ENCODE peak calls at places on chromosomes 6 and 20, in six cellular contexts. A is right lobe of liver, F is IMR-90, Y is GM12891, U is transverse colon, M is adrenal gland. Z is an unnamed sample.

GRCh38 chr6:57198926-57199636 is 23.0 kb downstream of the RAB23 start:
- DNase-seq in A (no peak), F (peak), Y (no peak), U (peak), M (no peak), Z (no peak)

GRCh38 chr6:27209659-27210269 is 37.7 kb upstream of the PRSS16 start:
- DNase-seq in A (no peak), F (peak), Y (no peak), U (no peak), M (no peak), Z (peak)

GRCh38 chr20:52217689-52218395 is 26.3 kb upstream of the ZFP64 start:
- DNase-seq in A (no peak), F (no peak), Y (no peak), U (no peak), M (no peak), Z (no peak)

GRCh38 chr20:38723069-38723981 is 961 bp upstream of the SLC32A1 start:
- DNase-seq in A (no peak), F (no peak), Y (peak), U (no peak), M (no peak), Z (no peak)

GRCh38 chr20:21100590-21101452 is 5.3 kb downstream of the LINC00237 start:
- DNase-seq in A (no peak), F (peak), Y (no peak), U (no peak), M (no peak), Z (peak)

GRCh38 chr6:131470549-131470948 is 102.5 kb upstream of the ARG1 start:
- DNase-seq in A (no peak), F (no peak), Y (no peak), U (no peak), M (no peak), Z (no peak)

GRCh38 chr20:31517373-31517772 is 3.1 kb downstream of the HM13 start:
- DNase-seq in A (peak), F (peak), Y (no peak), U (peak), M (peak), Z (peak)

GRCh38 chr20:25867776-25868649 is 171.4 kb upstream of the ZNF337 start:
- DNase-seq in A (peak), F (peak), Y (no peak), U (peak), M (peak), Z (peak)

GRCh38 chr20:19944772-19945459 is 72.2 kb upstream of the NAA20 start:
- DNase-seq in A (no peak), F (peak), Y (no peak), U (no peak), M (no peak), Z (no peak)

GRCh38 chr20:21395666-21396044 is 1.7 kb downstream of the NKX2-4 start:
- DNase-seq in A (no peak), F (no peak), Y (no peak), U (no peak), M (no peak), Z (peak)

GRCh38 chr6:137661601-137662000 is 167.4 kb upstream of the OLIG3 start:
- DNase-seq in A (no peak), F (peak), Y (no peak), U (no peak), M (peak), Z (peak)

GRCh38 chr20:59749293-59749680 is 144.9 kb downstream of the PHACTR3 start:
- DNase-seq in A (no peak), F (peak), Y (no peak), U (no peak), M (peak), Z (no peak)

GRCh38 chr20:22984611-22985010 is 50.5 kb upstream of the SSTR4 start:
- DNase-seq in A (no peak), F (no peak), Y (no peak), U (no peak), M (peak), Z (no peak)

GRCh38 chr6:97668716-97669115 is 385.7 kb upstream of the MMS22L start:
- DNase-seq in A (no peak), F (no peak), Y (no peak), U (no peak), M (no peak), Z (no peak)

GRCh38 chr6:78910611-78911134 is 43.3 kb downstream of the IRAK1BP1 start:
- DNase-seq in A (no peak), F (no peak), Y (peak), U (peak), M (peak), Z (peak)

GRCh38 chr20:49862607-49863200 is 50.1 kb downstream of the SLC9A8 start:
- DNase-seq in A (no peak), F (no peak), Y (no peak), U (no peak), M (no peak), Z (no peak)

GRCh38 chr6:98921038-98921437 is 26.7 kb downstream of the FBXL4 start:
- DNase-seq in A (no peak), F (peak), Y (no peak), U (no peak), M (no peak), Z (no peak)

GRCh38 chr20:12049125-12049524 is 131.4 kb downstream of the BTBD3 start:
- DNase-seq in A (no peak), F (peak), Y (no peak), U (no peak), M (peak), Z (no peak)

GRCh38 chr6:151065027-151065815 is 174.5 kb upstream of the AKAP12 start:
- DNase-seq in A (no peak), F (no peak), Y (no peak), U (no peak), M (no peak), Z (no peak)

GRCh38 chr20:63342561-63343459 is 18.3 kb downstream of the CHRNA4 start:
- DNase-seq in A (no peak), F (no peak), Y (no peak), U (no peak), M (no peak), Z (no peak)

GRCh38 chr20:19726126-19726525 is 31.9 kb upstream of the RIN2 start:
- DNase-seq in A (no peak), F (peak), Y (no peak), U (no peak), M (no peak), Z (no peak)

GRCh38 chr20:57787151-57787968 is 77.5 kb upstream of the PMEPA1 start:
- DNase-seq in A (peak), F (no peak), Y (no peak), U (no peak), M (no peak), Z (no peak)

GRCh38 chr6:15588966-15589634 is 73.7 kb downstream of the DTNBP1 start:
- DNase-seq in A (no peak), F (peak), Y (no peak), U (no peak), M (no peak), Z (peak)

GRCh38 chr20:22861990-22862389 is 173.1 kb upstream of the SSTR4 start:
- DNase-seq in A (no peak), F (no peak), Y (no peak), U (no peak), M (peak), Z (no peak)

GRCh38 chr6:12119085-12119588 is 107.0 kb downstream of the HIVEP1 start:
- DNase-seq in A (no peak), F (no peak), Y (no peak), U (no peak), M (no peak), Z (peak)

GRCh38 chr6:32442243-32442667 is 2.6 kb downstream of the HLA-DRA start:
- DNase-seq in A (no peak), F (no peak), Y (no peak), U (no peak), M (no peak), Z (no peak)
- TF ChIP-seq POLR2A in A (no peak), F (no peak), Y (peak), U (no peak), M (no peak), Z (no peak)

GRCh38 chr6:122799140-122799539 is 10.1 kb downstream of the SMPDL3A start:
- DNase-seq in A (no peak), F (no peak), Y (no peak), U (no peak), M (peak), Z (no peak)

GRCh38 chr6:122800906-122801305 is 11.8 kb downstream of the SMPDL3A start:
- DNase-seq in A (no peak), F (peak), Y (no peak), U (no peak), M (no peak), Z (no peak)

GRCh38 chr6:122799916-122800701 is 11.1 kb downstream of the SMPDL3A start:
- DNase-seq in A (no peak), F (peak), Y (no peak), U (peak), M (peak), Z (no peak)

GRCh38 chr6:122797537-122797936 is 8.5 kb downstream of the SMPDL3A start:
- DNase-seq in A (no peak), F (no peak), Y (no peak), U (no peak), M (no peak), Z (no peak)

DNA sequence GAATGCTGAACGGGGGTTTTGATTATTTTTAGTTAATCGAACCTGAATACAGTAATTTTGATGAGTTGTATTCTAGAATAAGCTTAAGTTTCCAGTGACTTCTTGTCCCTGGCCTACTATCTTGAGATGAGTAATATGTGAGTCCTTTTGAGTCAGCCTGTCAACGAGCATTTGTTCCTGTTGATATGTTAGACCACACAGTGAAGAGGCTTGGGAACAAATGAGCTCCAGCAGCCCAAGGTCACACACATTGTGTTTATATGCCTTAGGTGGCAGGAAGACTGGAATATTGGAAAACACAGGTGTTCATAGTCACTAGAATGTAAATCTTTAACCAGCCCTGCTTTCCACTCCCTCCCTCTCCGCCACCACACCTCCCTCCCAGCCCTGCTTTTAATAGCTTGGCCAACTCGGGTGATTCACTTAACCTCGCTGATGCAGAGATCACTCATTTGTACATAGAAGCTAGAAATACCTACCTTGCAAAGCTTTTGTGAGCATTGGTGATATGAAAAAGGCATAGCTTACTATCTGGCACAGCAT is 9.1 kb downstream of the SMPDL3A start:
- DNase-seq in A (peak), F (peak), Y (no peak), U (peak), M (peak), Z (no peak)
- TF ChIP-seq POLR2A in A (peak), F (no peak), Y (no peak), U (peak), M (no peak), Z (no peak)

GRCh38 chr6:138719011-138719635 is 54.4 kb upstream of the CCDC28A start:
- DNase-seq in A (no peak), F (peak), Y (no peak), U (no peak), M (no peak), Z (no peak)
- TF ChIP-seq POLR2A in A (no peak), F (no peak), Y (no peak), U (no peak), M (no peak), Z (no peak)

DNA sequence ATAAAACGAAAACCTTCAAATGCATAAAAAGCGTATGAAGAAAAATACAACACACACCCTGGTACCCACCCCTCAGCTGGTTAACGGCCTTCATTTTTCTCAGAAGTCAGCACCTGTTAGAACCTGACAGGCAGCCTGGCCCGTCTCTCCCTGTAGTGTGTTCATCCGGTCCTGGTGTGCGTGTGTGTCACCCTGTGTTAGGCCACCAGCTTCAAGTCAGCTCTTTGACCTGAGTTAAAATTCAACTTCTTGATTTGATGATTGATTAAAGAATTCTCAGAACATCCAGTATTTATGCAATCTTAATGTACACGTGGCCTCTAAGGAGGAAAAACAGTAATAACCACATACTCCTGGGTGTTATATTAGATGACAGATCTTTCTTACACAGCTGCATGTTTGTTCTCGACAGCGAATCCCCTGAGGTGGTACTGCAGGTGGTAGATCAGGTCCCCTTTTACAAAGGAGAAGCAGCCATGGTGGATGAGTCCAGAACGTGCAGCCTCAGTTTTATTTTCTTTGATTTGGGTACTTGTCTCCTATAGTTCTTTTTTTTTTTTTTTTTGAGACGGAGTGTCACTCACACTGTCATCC is 19.1 kb upstream of the TMEM217 start:
- DNase-seq in A (peak), F (no peak), Y (no peak), U (no peak), M (no peak), Z (no peak)
- TF ChIP-seq POLR2A in A (peak), F (no peak), Y (no peak), U (no peak), M (no peak), Z (no peak)

GRCh38 chr20:34988176-34988540 is 32.5 kb downstream of the MYH7B start:
- DNase-seq in A (no peak), F (peak), Y (no peak), U (no peak), M (no peak), Z (no peak)
- TF ChIP-seq POLR2A in A (no peak), F (no peak), Y (no peak), U (no peak), M (no peak), Z (no peak)

Z was measured in erythroblast.